ENCODE peak calls at places on chromosomes 1 and 21, in four cellular contexts. One of them, this sample, is unnamed.
A peak's percentile ranks its signal among the peaks of the same experiment; 100 is the strongest.

GRCh38 chr1:200468264-200469001 is 58.6 kb upstream of the ZNF281 start:
- DNase-seq in K562: no peak
- DNase-seq in sigmoid colon: no peak
- DNase-seq in thyroid gland: no peak
- DNase-seq in this sample: no peak

GRCh38 chr1:153615406-153615805 is 719 bp downstream of the S100A14 start:
- DNase-seq in K562: no peak
- DNase-seq in sigmoid colon: no peak
- DNase-seq in thyroid gland: no peak
- DNase-seq in this sample: no peak

GRCh38 chr1:242065813-242066212 is 66.9 kb upstream of the MAP1LC3C start:
- DNase-seq in K562: no peak
- DNase-seq in sigmoid colon: no peak
- DNase-seq in thyroid gland: no peak
- DNase-seq in this sample: no peak

GRCh38 chr1:160219062-160219929 is 14.1 kb downstream of the PEA15 start:
- DNase-seq in K562: peak; percentile 28
- DNase-seq in sigmoid colon: peak; percentile 81
- DNase-seq in thyroid gland: no peak
- DNase-seq in this sample: peak; percentile 55

GRCh38 chr21:15293251-15293650 is 228.5 kb upstream of the NRIP1 start:
- DNase-seq in K562: peak; percentile 23
- DNase-seq in sigmoid colon: no peak
- DNase-seq in thyroid gland: no peak
- DNase-seq in this sample: no peak

GRCh38 chr21:45074818-45075605 is 632 bp downstream of the ADARB1 start:
- DNase-seq in K562: peak; percentile 86
- DNase-seq in sigmoid colon: peak; percentile 70
- DNase-seq in thyroid gland: peak; percentile 14
- DNase-seq in this sample: no peak

GRCh38 chr1:66262233-66262632 is 271.7 kb upstream of the SGIP1 start:
- DNase-seq in K562: no peak
- DNase-seq in sigmoid colon: no peak
- DNase-seq in thyroid gland: no peak
- DNase-seq in this sample: no peak

GRCh38 chr1:22056043-22056442 is 3.5 kb downstream of the CDC42 start:
- DNase-seq in K562: no peak
- DNase-seq in sigmoid colon: no peak
- DNase-seq in thyroid gland: no peak
- DNase-seq in this sample: no peak

GRCh38 chr1:116911166-116911553 is 1.4 kb downstream of the PTGFRN start:
- DNase-seq in K562: peak; percentile 52
- DNase-seq in sigmoid colon: peak; percentile 65
- DNase-seq in thyroid gland: no peak
- DNase-seq in this sample: no peak

GRCh38 chr1:116910379-116911165 is 856 bp downstream of the PTGFRN start:
- DNase-seq in K562: peak; percentile 58
- DNase-seq in sigmoid colon: peak; percentile 70
- DNase-seq in thyroid gland: peak; percentile 58
- DNase-seq in this sample: peak; percentile 76

GRCh38 chr1:116908266-116908665 is 1.4 kb upstream of the PTGFRN start:
- DNase-seq in K562: no peak
- DNase-seq in sigmoid colon: peak; percentile 54
- DNase-seq in thyroid gland: no peak
- DNase-seq in this sample: no peak

GRCh38 chr1:116908821-116909510 is 750 bp upstream of the PTGFRN start:
- DNase-seq in K562: no peak
- DNase-seq in sigmoid colon: peak; percentile 30
- DNase-seq in thyroid gland: no peak
- DNase-seq in this sample: no peak

GRCh38 chr1:116909511-116910378 is at the start of gene PTGFRN:
- DNase-seq in K562: peak; percentile 73
- DNase-seq in sigmoid colon: peak; percentile 89
- DNase-seq in thyroid gland: peak; percentile 76
- DNase-seq in this sample: peak; percentile 84
- TF ChIP-seq POLR2A in K562: peak; percentile 51
- TF ChIP-seq POLR2A in sigmoid colon: peak; percentile 44
- TF ChIP-seq POLR2A in thyroid gland: no peak
- TF ChIP-seq POLR2A in this sample: no peak

GRCh38 chr1:30889506-30889905 is 19.1 kb downstream of the SDC3 start:
- DNase-seq in K562: no peak
- DNase-seq in sigmoid colon: no peak
- DNase-seq in thyroid gland: no peak
- DNase-seq in this sample: no peak
- H3K27me3 ChIP-seq in K562: no peaks in the 10 kb centered on the region
- H3K27me3 ChIP-seq in sigmoid colon: no peaks in the 10 kb centered on the region
- H3K27me3 ChIP-seq in thyroid gland: no peaks in the 10 kb centered on the region
- H3K27me3 ChIP-seq in this sample: no peaks in the 10 kb centered on the region

GRCh38 chr1:202888507-202889360 is at the start of gene RABIF:
- DNase-seq in K562: peak; percentile 98
- DNase-seq in sigmoid colon: peak; percentile 98
- DNase-seq in thyroid gland: peak; percentile 98
- DNase-seq in this sample: peak; percentile 96
- TF ChIP-seq POLR2A in K562: peak; percentile 99
- TF ChIP-seq POLR2A in sigmoid colon: peak; percentile 92
- TF ChIP-seq POLR2A in thyroid gland: peak; percentile 55
- TF ChIP-seq POLR2A in this sample: no peak

GRCh38 chr1:86640161-86640560 is 64.2 kb upstream of the SH3GLB1 start:
- DNase-seq in K562: no peak
- DNase-seq in sigmoid colon: no peak
- DNase-seq in thyroid gland: no peak
- DNase-seq in this sample: no peak

GRCh38 chr1:86641318-86641717 is 63.1 kb upstream of the SH3GLB1 start:
- DNase-seq in K562: no peak
- DNase-seq in sigmoid colon: no peak
- DNase-seq in thyroid gland: no peak
- DNase-seq in this sample: no peak

GRCh38 chr1:86636898-86637297 is 67.5 kb upstream of the SH3GLB1 start:
- DNase-seq in K562: no peak
- DNase-seq in sigmoid colon: no peak
- DNase-seq in thyroid gland: no peak
- DNase-seq in this sample: no peak
- H3K27me3 ChIP-seq in K562: no peaks in the 10 kb centered on the region
- H3K27me3 ChIP-seq in sigmoid colon: no peaks in the 10 kb centered on the region
- H3K27me3 ChIP-seq in thyroid gland: no peaks in the 10 kb centered on the region
- H3K27me3 ChIP-seq in this sample: no peaks in the 10 kb centered on the region

DNA sequence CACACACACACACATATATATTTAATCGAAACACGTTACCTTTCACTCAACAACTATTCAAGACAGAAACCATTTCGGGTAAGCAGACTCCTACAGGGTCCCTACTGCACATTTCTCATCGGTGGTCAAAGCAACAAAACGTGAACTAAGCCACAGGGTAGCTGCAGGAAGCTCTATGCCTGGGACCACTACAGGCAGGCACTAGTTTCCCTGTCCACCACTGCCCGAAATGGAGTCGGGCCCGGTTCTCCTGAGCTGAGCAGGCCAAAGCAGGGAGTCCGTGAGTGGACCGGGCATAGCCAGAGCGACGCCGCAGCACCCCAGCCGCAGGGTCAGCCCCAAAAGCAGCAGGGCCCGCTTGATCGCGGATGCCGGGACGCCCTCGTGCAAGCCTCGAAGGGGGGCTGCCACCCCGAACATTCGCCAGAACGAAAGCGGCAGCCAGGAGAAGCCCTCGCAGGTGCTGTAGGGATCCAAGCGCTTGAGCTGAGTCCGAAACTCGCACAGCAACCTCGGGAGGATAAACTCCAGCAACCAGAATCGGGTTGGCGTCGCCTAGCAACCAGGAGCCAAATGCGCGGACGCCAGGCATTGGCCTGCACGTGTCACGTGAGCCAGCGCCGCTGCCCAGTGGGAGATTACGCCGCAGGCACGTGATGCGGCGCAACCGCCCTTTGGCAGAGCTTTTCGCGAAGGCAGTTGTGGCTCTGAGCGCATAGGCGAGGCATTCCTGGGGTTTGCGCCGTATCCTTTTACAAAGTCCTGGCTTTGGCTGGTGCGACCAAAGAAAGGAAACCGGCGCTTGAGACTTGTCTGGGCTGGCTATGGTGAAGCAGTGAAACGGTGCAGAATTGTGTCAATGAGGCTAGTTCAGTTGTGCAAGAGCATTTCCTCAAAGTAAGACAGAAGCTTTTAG is 13.9 kb upstream of the DDI2 start:
- DNase-seq in K562: peak; percentile 88
- DNase-seq in sigmoid colon: peak; percentile 99
- DNase-seq in thyroid gland: peak; percentile 99
- DNase-seq in this sample: peak; percentile 97
- TF ChIP-seq POLR2A in K562: no peak
- TF ChIP-seq POLR2A in sigmoid colon: peak; percentile 38
- TF ChIP-seq POLR2A in thyroid gland: peak; percentile 36
- TF ChIP-seq POLR2A in this sample: no peak

DNA sequence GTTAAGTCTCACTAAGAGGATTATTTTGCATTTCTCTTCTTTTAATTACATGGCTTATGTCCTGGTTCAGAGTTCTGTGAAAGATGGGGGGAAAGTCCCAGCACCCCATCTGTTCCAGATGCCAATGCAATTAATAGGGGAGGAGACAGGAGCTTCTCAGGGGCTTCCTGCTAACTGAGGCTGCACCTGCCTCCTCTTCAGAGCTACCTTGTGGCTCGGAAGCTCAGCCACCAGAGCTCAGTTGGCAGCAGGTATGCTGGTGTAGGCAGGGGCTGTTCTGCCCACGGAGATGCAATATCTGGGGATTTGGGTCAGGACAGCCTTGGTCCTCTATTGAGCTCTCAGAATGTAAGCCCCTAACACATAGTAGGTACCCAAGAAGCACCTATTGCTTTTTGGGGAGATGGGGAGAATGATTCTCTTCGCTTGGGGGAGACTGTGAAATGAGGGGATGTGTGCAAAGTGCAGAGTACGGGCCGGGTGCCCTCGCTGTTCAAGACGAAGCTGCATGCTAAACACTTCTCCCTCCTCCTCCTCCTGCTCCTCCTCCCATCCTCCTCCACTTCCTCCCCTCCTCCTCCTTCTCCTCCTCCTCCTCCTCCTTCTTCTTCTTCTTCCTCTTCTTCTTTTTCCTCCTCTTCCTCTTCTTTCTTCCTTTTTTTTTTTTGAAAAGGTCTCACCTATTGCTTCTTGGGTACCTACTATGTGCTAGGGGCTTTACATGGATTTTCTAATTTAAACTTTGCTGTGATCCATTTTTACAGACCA is 279.1 kb downstream of the PTPRU start:
- DNase-seq in K562: no peak
- DNase-seq in sigmoid colon: peak; percentile 19
- DNase-seq in thyroid gland: no peak
- DNase-seq in this sample: no peak
- H3K27me3 ChIP-seq in K562: no peaks in the 10 kb centered on the region
- H3K27me3 ChIP-seq in sigmoid colon: no peaks in the 10 kb centered on the region
- H3K27me3 ChIP-seq in thyroid gland: no peaks in the 10 kb centered on the region
- H3K27me3 ChIP-seq in this sample: peaks cover 9% of the 10 kb centered on the region

DNA sequence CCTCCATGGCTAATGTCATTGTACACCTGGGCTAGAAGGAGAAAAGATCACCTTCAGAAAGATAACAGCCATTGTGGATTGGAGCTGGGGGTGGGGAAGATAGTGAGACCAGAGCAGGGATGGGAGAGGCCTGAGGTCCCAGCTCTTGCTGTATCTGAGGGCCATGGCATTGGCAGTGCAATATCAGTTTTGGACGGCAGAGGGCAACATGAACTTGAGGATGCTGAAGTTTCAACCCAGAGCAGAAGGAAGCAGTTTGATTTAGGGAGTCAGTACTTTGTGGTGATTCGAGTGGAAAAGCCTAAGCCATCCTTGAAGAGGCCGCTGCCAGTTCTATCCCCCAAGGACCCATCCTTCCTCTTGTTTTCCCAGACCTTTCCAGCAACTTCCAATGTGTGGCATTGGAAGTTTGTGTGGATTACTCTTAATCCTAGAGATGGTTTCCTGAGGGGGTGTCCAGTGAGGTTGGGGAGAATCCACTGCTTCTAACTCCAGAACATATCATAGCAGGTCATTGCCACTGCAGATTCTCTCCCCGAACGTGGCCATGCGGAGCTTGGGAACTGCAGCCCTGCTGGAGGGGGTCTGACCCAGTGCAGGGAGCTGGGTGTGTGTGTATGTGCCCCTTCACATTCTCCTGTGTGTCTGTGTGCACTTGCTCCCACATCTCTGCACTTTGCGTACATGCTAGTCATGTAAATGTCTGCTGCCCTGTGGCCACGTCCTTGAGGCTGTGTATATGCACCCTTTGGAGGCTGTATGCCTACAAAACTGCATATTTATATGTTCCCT is 24.1 kb downstream of the SLC26A9 start:
- DNase-seq in K562: peak; percentile 82
- DNase-seq in sigmoid colon: peak; percentile 82
- DNase-seq in thyroid gland: peak; percentile 87
- DNase-seq in this sample: peak; percentile 86
- TF ChIP-seq POLR2A in K562: no peak
- TF ChIP-seq POLR2A in sigmoid colon: no peak
- TF ChIP-seq POLR2A in thyroid gland: peak; percentile 8
- TF ChIP-seq POLR2A in this sample: no peak